ENCODE peak calls at places on chromosomes 7 and 10, in ten cellular contexts. One of them, this sample, is unnamed.

GRCh38 chr7:109639561-109639960 is 1069.9 kb downstream of the DNAJB9 start:
- DNase-seq in lower leg skin: no peak
- DNase-seq in fibroblast of villous mesenchyme: no peak
- DNase-seq in IMR-90: no peak
- DNase-seq in left ventricle myocardium inferior: no peak
- DNase-seq in uterus: no peak
- DNase-seq in foreskin fibroblast: no peak
- DNase-seq in psoas muscle: no peak
- DNase-seq in epithelial cell of proximal tubule: no peak
- DNase-seq in astrocyte: no peak
- DNase-seq in this sample: no peak

GRCh38 chr10:112475565-112476233 is 28.7 kb downstream of the VTI1A start:
- DNase-seq in lower leg skin: no peak
- DNase-seq in fibroblast of villous mesenchyme: no peak
- DNase-seq in IMR-90: peak; percentile 23
- DNase-seq in left ventricle myocardium inferior: no peak
- DNase-seq in uterus: no peak
- DNase-seq in foreskin fibroblast: peak; percentile 35
- DNase-seq in psoas muscle: no peak
- DNase-seq in epithelial cell of proximal tubule: no peak
- DNase-seq in astrocyte: no peak
- DNase-seq in this sample: no peak

GRCh38 chr10:17756557-17757208 is 4.7 kb downstream of the TMEM236 start:
- DNase-seq in lower leg skin: no peak
- DNase-seq in fibroblast of villous mesenchyme: peak; percentile 42
- DNase-seq in IMR-90: peak; percentile 22
- DNase-seq in left ventricle myocardium inferior: no peak
- DNase-seq in uterus: no peak
- DNase-seq in foreskin fibroblast: no peak
- DNase-seq in psoas muscle: no peak
- DNase-seq in epithelial cell of proximal tubule: no peak
- DNase-seq in astrocyte: no peak
- DNase-seq in this sample: no peak

GRCh38 chr7:11758627-11759111 is 73.3 kb downstream of the THSD7A start:
- DNase-seq in lower leg skin: no peak
- DNase-seq in fibroblast of villous mesenchyme: peak; percentile 51
- DNase-seq in IMR-90: no peak
- DNase-seq in left ventricle myocardium inferior: no peak
- DNase-seq in uterus: no peak
- DNase-seq in foreskin fibroblast: peak; percentile 24
- DNase-seq in psoas muscle: no peak
- DNase-seq in epithelial cell of proximal tubule: no peak
- DNase-seq in astrocyte: peak; percentile 14
- DNase-seq in this sample: no peak

GRCh38 chr10:133009218-133009954 is 67.0 kb upstream of the CFAP46 start:
- DNase-seq in lower leg skin: peak; percentile 96
- DNase-seq in fibroblast of villous mesenchyme: peak; percentile 4
- DNase-seq in IMR-90: no peak
- DNase-seq in left ventricle myocardium inferior: peak; percentile 81
- DNase-seq in uterus: no peak
- DNase-seq in foreskin fibroblast: no peak
- DNase-seq in psoas muscle: peak; percentile 67
- DNase-seq in epithelial cell of proximal tubule: no peak
- DNase-seq in astrocyte: no peak
- DNase-seq in this sample: no peak

GRCh38 chr10:112140110-112140755 is 43.3 kb downstream of the GPAM start:
- DNase-seq in lower leg skin: peak; percentile 90
- DNase-seq in fibroblast of villous mesenchyme: peak; percentile 63
- DNase-seq in IMR-90: peak; percentile 59
- DNase-seq in left ventricle myocardium inferior: peak; percentile 27
- DNase-seq in uterus: peak; percentile 54
- DNase-seq in foreskin fibroblast: peak; percentile 86
- DNase-seq in psoas muscle: peak; percentile 50
- DNase-seq in epithelial cell of proximal tubule: no peak
- DNase-seq in astrocyte: peak; percentile 32
- DNase-seq in this sample: no peak

GRCh38 chr10:25502453-25502852 is 327.7 kb downstream of the GPR158 start:
- DNase-seq in lower leg skin: no peak
- DNase-seq in fibroblast of villous mesenchyme: no peak
- DNase-seq in IMR-90: no peak
- DNase-seq in left ventricle myocardium inferior: no peak
- DNase-seq in uterus: no peak
- DNase-seq in foreskin fibroblast: no peak
- DNase-seq in psoas muscle: no peak
- DNase-seq in epithelial cell of proximal tubule: no peak
- DNase-seq in astrocyte: no peak
- DNase-seq in this sample: no peak

GRCh38 chr10:119489572-119490326 is 52.8 kb downstream of the RGS10 start:
- DNase-seq in lower leg skin: no peak
- DNase-seq in fibroblast of villous mesenchyme: no peak
- DNase-seq in IMR-90: no peak
- DNase-seq in left ventricle myocardium inferior: peak; percentile 36
- DNase-seq in uterus: peak; percentile 51
- DNase-seq in foreskin fibroblast: peak; percentile 53
- DNase-seq in psoas muscle: peak; percentile 34
- DNase-seq in epithelial cell of proximal tubule: no peak
- DNase-seq in astrocyte: no peak
- DNase-seq in this sample: no peak

GRCh38 chr7:64887756-64888508 is 15.1 kb upstream of the ZNF273 start:
- DNase-seq in lower leg skin: peak; percentile 86
- DNase-seq in fibroblast of villous mesenchyme: no peak
- DNase-seq in IMR-90: no peak
- DNase-seq in left ventricle myocardium inferior: no peak
- DNase-seq in uterus: no peak
- DNase-seq in foreskin fibroblast: no peak
- DNase-seq in psoas muscle: no peak
- DNase-seq in epithelial cell of proximal tubule: no peak
- DNase-seq in astrocyte: no peak
- DNase-seq in this sample: no peak

GRCh38 chr7:41733063-41733398 is 30.1 kb upstream of the INHBA start:
- DNase-seq in lower leg skin: no peak
- DNase-seq in fibroblast of villous mesenchyme: peak; percentile 71
- DNase-seq in IMR-90: peak; percentile 47
- DNase-seq in left ventricle myocardium inferior: no peak
- DNase-seq in uterus: no peak
- DNase-seq in foreskin fibroblast: peak; percentile 30
- DNase-seq in psoas muscle: no peak
- DNase-seq in epithelial cell of proximal tubule: no peak
- DNase-seq in astrocyte: peak; percentile 26
- DNase-seq in this sample: no peak

GRCh38 chr7:111708072-111708471 is 145.8 kb upstream of the IMMP2L start:
- DNase-seq in lower leg skin: no peak
- DNase-seq in fibroblast of villous mesenchyme: peak; percentile 3
- DNase-seq in IMR-90: peak; percentile 18
- DNase-seq in left ventricle myocardium inferior: no peak
- DNase-seq in uterus: no peak
- DNase-seq in foreskin fibroblast: peak; percentile 66
- DNase-seq in psoas muscle: no peak
- DNase-seq in epithelial cell of proximal tubule: no peak
- DNase-seq in astrocyte: no peak
- DNase-seq in this sample: no peak

GRCh38 chr10:16832351-16833080 is 15.3 kb upstream of the RSU1 start:
- DNase-seq in lower leg skin: no peak
- DNase-seq in fibroblast of villous mesenchyme: peak; percentile 89
- DNase-seq in IMR-90: peak; percentile 90
- DNase-seq in left ventricle myocardium inferior: no peak
- DNase-seq in uterus: no peak
- DNase-seq in foreskin fibroblast: peak; percentile 93
- DNase-seq in psoas muscle: no peak
- DNase-seq in epithelial cell of proximal tubule: peak; percentile 61
- DNase-seq in astrocyte: peak; percentile 95
- DNase-seq in this sample: peak; percentile 85

GRCh38 chr7:156984209-156984891 is 26.1 kb downstream of the MNX1 start:
- DNase-seq in lower leg skin: peak; percentile 81
- DNase-seq in fibroblast of villous mesenchyme: peak; percentile 95
- DNase-seq in IMR-90: peak; percentile 28
- DNase-seq in left ventricle myocardium inferior: no peak
- DNase-seq in uterus: no peak
- DNase-seq in foreskin fibroblast: peak; percentile 89
- DNase-seq in psoas muscle: no peak
- DNase-seq in epithelial cell of proximal tubule: no peak
- DNase-seq in astrocyte: no peak
- DNase-seq in this sample: peak; percentile 79

DNA sequence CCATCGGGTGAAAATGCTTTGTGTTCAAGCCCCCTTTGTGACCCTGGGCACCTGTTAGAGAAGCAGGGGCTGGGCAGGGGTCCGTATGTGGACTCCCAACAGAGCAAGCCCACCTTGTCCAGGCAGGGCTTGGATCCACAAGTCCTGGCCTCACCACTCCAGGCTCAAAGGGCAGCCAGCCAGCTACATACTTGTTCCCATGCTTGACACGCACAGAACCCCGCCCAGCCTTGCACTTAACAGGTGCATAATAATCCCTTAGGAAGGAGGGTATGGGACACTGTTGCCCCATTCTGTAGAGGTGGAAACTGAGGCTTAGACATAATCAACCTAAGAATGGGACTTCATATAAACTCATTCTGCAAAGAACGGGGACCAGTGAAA is 160.6 kb downstream of the PRKAG2 start:
- DNase-seq in lower leg skin: no peak
- DNase-seq in fibroblast of villous mesenchyme: no peak
- DNase-seq in IMR-90: no peak
- DNase-seq in left ventricle myocardium inferior: no peak
- DNase-seq in uterus: no peak
- DNase-seq in foreskin fibroblast: no peak
- DNase-seq in psoas muscle: no peak
- DNase-seq in epithelial cell of proximal tubule: no peak
- DNase-seq in astrocyte: no peak
- DNase-seq in this sample: no peak
- H3K4me3 ChIP-seq in lower leg skin: no peak overlapping the region
- H3K4me3 ChIP-seq in fibroblast of villous mesenchyme: no peak overlapping the region
- H3K4me3 ChIP-seq in IMR-90: no peak overlapping the region
- H3K4me3 ChIP-seq in left ventricle myocardium inferior: no peak overlapping the region
- H3K4me3 ChIP-seq in uterus: no peak overlapping the region
- H3K4me3 ChIP-seq in foreskin fibroblast: no peak overlapping the region
- H3K4me3 ChIP-seq in psoas muscle: no peak overlapping the region
- H3K4me3 ChIP-seq in epithelial cell of proximal tubule: no peak overlapping the region
- H3K4me3 ChIP-seq in astrocyte: no peak overlapping the region
- H3K4me3 ChIP-seq in this sample: no peak overlapping the region

GRCh38 chr10:5946786-5947185 is 30.6 kb downstream of the IL15RA start:
- DNase-seq in lower leg skin: no peak
- DNase-seq in fibroblast of villous mesenchyme: no peak
- DNase-seq in IMR-90: no peak
- DNase-seq in left ventricle myocardium inferior: no peak
- DNase-seq in uterus: no peak
- DNase-seq in foreskin fibroblast: no peak
- DNase-seq in psoas muscle: no peak
- DNase-seq in epithelial cell of proximal tubule: no peak
- DNase-seq in astrocyte: no peak
- DNase-seq in this sample: no peak
- TF ChIP-seq CTCF in lower leg skin: no peak
- TF ChIP-seq CTCF in fibroblast of villous mesenchyme: no peak
- TF ChIP-seq CTCF in IMR-90: no peak
- TF ChIP-seq CTCF in left ventricle myocardium inferior: no peak
- TF ChIP-seq CTCF in uterus: no peak
- TF ChIP-seq CTCF in foreskin fibroblast: no peak
- TF ChIP-seq CTCF in psoas muscle: no peak
- TF ChIP-seq CTCF in epithelial cell of proximal tubule: no peak
- TF ChIP-seq CTCF in astrocyte: no peak
- TF ChIP-seq CTCF in this sample: no peak

DNA sequence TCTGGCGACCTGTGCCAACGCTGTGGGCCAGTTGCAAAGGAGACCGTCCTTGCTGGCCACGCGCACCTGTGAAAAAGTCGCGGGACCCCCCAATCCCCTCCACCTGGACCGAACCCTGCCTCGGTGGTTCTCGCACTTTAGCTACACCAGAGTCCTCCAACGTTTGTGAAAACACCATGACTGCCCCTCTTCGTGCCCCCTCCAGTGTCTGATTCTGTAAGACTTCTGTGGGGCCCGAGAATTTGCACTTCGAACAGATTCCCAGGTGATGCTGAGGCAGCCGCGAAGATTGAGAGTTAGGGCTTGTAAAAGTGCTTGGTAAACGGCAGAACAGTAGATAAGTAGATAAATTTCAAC is 102.4 kb upstream of the SVIL start:
- DNase-seq in lower leg skin: no peak
- DNase-seq in fibroblast of villous mesenchyme: no peak
- DNase-seq in IMR-90: no peak
- DNase-seq in left ventricle myocardium inferior: no peak
- DNase-seq in uterus: no peak
- DNase-seq in foreskin fibroblast: no peak
- DNase-seq in psoas muscle: no peak
- DNase-seq in epithelial cell of proximal tubule: no peak
- DNase-seq in astrocyte: no peak
- DNase-seq in this sample: no peak
- H3K4me3 ChIP-seq in lower leg skin: no peak overlapping the region
- H3K4me3 ChIP-seq in fibroblast of villous mesenchyme: peak overlapping the region; percentile 73
- H3K4me3 ChIP-seq in IMR-90: peak overlapping the region; percentile 81
- H3K4me3 ChIP-seq in left ventricle myocardium inferior: peak overlapping the region; percentile 90
- H3K4me3 ChIP-seq in uterus: peak overlapping the region; percentile 74
- H3K4me3 ChIP-seq in foreskin fibroblast: peak overlapping the region; percentile 43
- H3K4me3 ChIP-seq in psoas muscle: peak overlapping the region; percentile 94
- H3K4me3 ChIP-seq in epithelial cell of proximal tubule: peak overlapping the region; percentile 85
- H3K4me3 ChIP-seq in astrocyte: peak overlapping the region; percentile 79
- H3K4me3 ChIP-seq in this sample: no peak overlapping the region

DNA sequence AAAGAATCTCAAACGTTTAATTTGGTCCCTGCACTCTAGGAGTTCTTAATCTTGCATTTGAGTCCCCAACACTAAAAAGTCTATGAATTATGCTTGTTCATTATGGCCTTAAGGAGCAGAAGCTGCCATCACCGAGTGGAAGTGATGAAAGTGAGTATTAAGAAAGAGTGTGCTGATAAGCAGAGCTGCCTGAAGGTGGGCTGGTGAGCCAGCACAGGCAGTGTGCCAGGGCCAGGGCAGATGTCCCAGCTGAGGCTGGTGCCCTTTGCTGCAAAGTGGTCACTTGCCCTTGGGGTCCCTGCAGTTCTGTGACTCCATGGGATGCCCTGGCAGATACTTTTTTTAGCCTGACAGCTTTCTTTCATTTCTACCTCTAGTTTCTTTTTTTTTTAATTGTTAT is 73.0 kb upstream of the LOXL4 start:
- DNase-seq in lower leg skin: peak; percentile 53
- DNase-seq in fibroblast of villous mesenchyme: peak; percentile 41
- DNase-seq in IMR-90: peak; percentile 38
- DNase-seq in left ventricle myocardium inferior: peak; percentile 36
- DNase-seq in uterus: no peak
- DNase-seq in foreskin fibroblast: peak; percentile 56
- DNase-seq in psoas muscle: peak; percentile 37
- DNase-seq in epithelial cell of proximal tubule: no peak
- DNase-seq in astrocyte: no peak
- DNase-seq in this sample: no peak
- TF ChIP-seq CTCF in lower leg skin: no peak
- TF ChIP-seq CTCF in fibroblast of villous mesenchyme: no peak
- TF ChIP-seq CTCF in IMR-90: peak; percentile 6
- TF ChIP-seq CTCF in left ventricle myocardium inferior: no peak
- TF ChIP-seq CTCF in uterus: no peak
- TF ChIP-seq CTCF in foreskin fibroblast: no peak
- TF ChIP-seq CTCF in psoas muscle: no peak
- TF ChIP-seq CTCF in epithelial cell of proximal tubule: no peak
- TF ChIP-seq CTCF in astrocyte: no peak
- TF ChIP-seq CTCF in this sample: peak; percentile 21

This sample was measured in BJ.